ENCODE peak calls at places on chromosomes 6 and 20, in five cellular contexts. D is activated CD8-positive, alpha-beta memory T cell treated with anti-CD3 and anti-CD28 coated beads for 48 hours; N is PC-3; V is SHP77; R is caudate nucleus. C is an unnamed sample.

GRCh38 chr6:151008425-151008824 is 142.9 kb downstream of the MTHFD1L start:
- DNase-seq in D (no peak), N (no peak), V (no peak), R (no peak), C (no peak)

GRCh38 chr6:14088600-14089168 is 28.9 kb upstream of the CD83 start:
- DNase-seq in D (no peak), N (peak; percentile 23), V (no peak), R (no peak), C (no peak)

GRCh38 chr20:45052698-45053440 is 48.1 kb downstream of the KCNS1 start:
- DNase-seq in D (no peak), N (no peak), V (no peak), R (no peak), C (no peak)

GRCh38 chr6:159201336-159201735 is 32.1 kb downstream of the FNDC1 start:
- DNase-seq in D (no peak), N (no peak), V (no peak), R (no peak), C (no peak)

GRCh38 chr6:11609324-11610071 is 71.9 kb downstream of the TMEM170B start:
- DNase-seq in D (no peak), N (peak; percentile 82), V (no peak), R (no peak), C (peak; percentile 12)

GRCh38 chr20:46757754-46758678 is 48.6 kb downstream of the SLC2A10 start:
- DNase-seq in D (peak; percentile 37), N (peak; percentile 79), V (peak; percentile 59), R (peak; percentile 10), C (peak; percentile 55)

GRCh38 chr6:157644043-157644810 is 178.8 kb upstream of the SNX9 start:
- DNase-seq in D (no peak), N (peak; percentile 28), V (no peak), R (no peak), C (peak; percentile 57)

GRCh38 chr6:52691718-52692117 is 20.8 kb downstream of the TMEM14A start:
- DNase-seq in D (no peak), N (peak; percentile 16), V (no peak), R (no peak), C (no peak)

GRCh38 chr20:41202426-41202825 is 65.1 kb downstream of the PLCG1 start:
- DNase-seq in D (no peak), N (no peak), V (no peak), R (no peak), C (no peak)

GRCh38 chr6:39342692-39343460 is 20.4 kb upstream of the KCNK16 start:
- DNase-seq in D (no peak), N (no peak), V (no peak), R (no peak), C (no peak)

GRCh38 chr6:87731818-87732661 is 30.0 kb upstream of the AKIRIN2 start:
- DNase-seq in D (no peak), N (peak; percentile 91), V (peak; percentile 66), R (peak; percentile 11), C (peak; percentile 42)

GRCh38 chr6:106085984-106086832 is at the start of gene PRDM1:
- DNase-seq in D (no peak), N (peak; percentile 87), V (peak; percentile 48), R (no peak), C (peak; percentile 45)

GRCh38 chr6:968791-969190 is 275.9 kb upstream of the EXOC2 start:
- DNase-seq in D (no peak), N (no peak), V (no peak), R (no peak), C (no peak)

GRCh38 chr6:160863782-160864181 is 127.8 kb upstream of the MAP3K4 start:
- DNase-seq in D (no peak), N (no peak), V (no peak), R (no peak), C (no peak)

GRCh38 chr20:63060057-63060991 is 53.6 kb upstream of the BHLHE23 start:
- DNase-seq in D (no peak), N (peak; percentile 70), V (peak; percentile 87), R (no peak), C (no peak)

GRCh38 chr6:54980511-54981275 is 134.1 kb downstream of the FAM83B start:
- DNase-seq in D (no peak), N (peak; percentile 80), V (no peak), R (no peak), C (no peak)

GRCh38 chr6:55058682-55059081 is 115.6 kb upstream of the HCRTR2 start:
- DNase-seq in D (no peak), N (no peak), V (no peak), R (no peak), C (no peak)

C was measured in dorsolateral prefrontal cortex.